ENCODE peak calls at places on chromosomes 12 and 14, in seven cellular contexts. J is neuronal stem cell, N is NCI-H2171 treated with DMSO at 0.1 percent for 48 hours, O is mesenchymal stem cell, R is NCI-H1105, F is Calu3, H is GDM1. Z is an unnamed sample.

GRCh38 chr12:115584156-115584555 is 693.3 kb downstream of the MED13L start:
- DNase-seq in N (no peak), F (no peak), H (no peak), J (no peak), O (no peak), R (peak; percentile 47), Z (no peak)

GRCh38 chr12:59839514-59839913 is 243.7 kb downstream of the SLC16A7 start:
- DNase-seq in J (no peak), F (no peak), H (no peak), N (no peak), R (no peak), O (no peak), Z (no peak)

GRCh38 chr14:54766276-54767138 is 136.1 kb downstream of the GCH1 start:
- DNase-seq in H (no peak), F (no peak), J (no peak), O (no peak), N (no peak), R (no peak), Z (no peak)

GRCh38 chr12:27711312-27711682 is 665 bp downstream of the MRPS35 start:
- DNase-seq in H (no peak), O (no peak), R (peak; percentile 29), N (peak; percentile 99), F (peak; percentile 5), J (no peak), Z (no peak)

GRCh38 chr12:54299515-54300266 is 1.1 kb downstream of the NFE2 start:
- DNase-seq in F (no peak), H (no peak), O (no peak), J (no peak), N (no peak), R (no peak), Z (no peak)

GRCh38 chr14:61139006-61139599 is 142.0 kb downstream of the TMEM30B start:
- DNase-seq in J (no peak), H (no peak), F (no peak), N (no peak), O (no peak), R (no peak), Z (no peak)

GRCh38 chr12:124551268-124552144 is 15.9 kb downstream of the NCOR2 start:
- DNase-seq in J (no peak), N (peak; percentile 91), H (peak; percentile 67), R (peak; percentile 86), O (peak; percentile 68), F (no peak), Z (peak; percentile 44)

GRCh38 chr12:57518920-57519757 is 1.2 kb downstream of the DDIT3 start:
- DNase-seq in H (no peak), F (no peak), J (no peak), N (peak; percentile 61), R (no peak), O (peak; percentile 43), Z (no peak)

GRCh38 chr14:69719501-69719951 is 47.4 kb upstream of the SRSF5 start:
- DNase-seq in J (no peak), R (no peak), H (peak; percentile 63), O (peak; percentile 95), F (no peak), N (peak; percentile 33), Z (no peak)

GRCh38 chr14:93430889-93431670 is at the start of gene UNC79:
- DNase-seq in O (no peak), F (no peak), R (peak; percentile 89), H (no peak), J (peak; percentile 61), N (peak; percentile 94), Z (no peak)

GRCh38 chr12:116719661-116720060 is 18.2 kb downstream of the SPRING1 start:
- DNase-seq in J (no peak), H (no peak), O (no peak), R (no peak), F (no peak), N (no peak), Z (no peak)

GRCh38 chr14:51999084-51999483 is 9.7 kb downstream of the RTRAF start:
- DNase-seq in H (no peak), N (no peak), F (no peak), O (no peak), R (no peak), J (no peak), Z (no peak)

GRCh38 chr12:112115259-112116045 is 6.9 kb upstream of the NAA25 start:
- DNase-seq in H (no peak), R (no peak), J (no peak), F (no peak), O (no peak), N (no peak), Z (no peak)

GRCh38 chr14:79638647-79639266 is 572.5 kb downstream of the DIO2 start:
- DNase-seq in O (no peak), J (no peak), R (no peak), F (no peak), N (peak; percentile 98), H (no peak), Z (no peak)

GRCh38 chr12:46221255-46222128 is 47.4 kb downstream of the SLC38A1 start:
- DNase-seq in J (no peak), F (no peak), H (no peak), R (no peak), O (peak; percentile 47), N (no peak), Z (no peak)

GRCh38 chr12:4281173-4281654 is 7.7 kb downstream of the CCND2 start:
- DNase-seq in F (no peak), N (no peak), R (no peak), O (no peak), H (no peak), J (no peak), Z (no peak)

GRCh38 chr12:26845057-26845666 is 12.2 kb upstream of the ITPR2 start:
- DNase-seq in H (no peak), N (no peak), R (no peak), F (peak; percentile 66), J (peak; percentile 29), O (peak; percentile 67), Z (no peak)

GRCh38 chr14:103898711-103899110 is 29.5 kb upstream of the TDRD9 start:
- DNase-seq in H (no peak), N (no peak), R (no peak), F (no peak), O (no peak), J (no peak), Z (no peak)

GRCh38 chr14:80942158-80942738 is 710 bp upstream of the CEP128 start:
- DNase-seq in J (peak; percentile 1), R (no peak), N (no peak), H (no peak), O (no peak), F (peak; percentile 2), Z (no peak)

GRCh38 chr12:51809193-51809592 is 39.3 kb downstream of the FIGNL2 start:
- DNase-seq in N (no peak), H (no peak), J (no peak), O (no peak), F (no peak), R (no peak), Z (no peak)

GRCh38 chr14:22477569-22478194 is 111.3 kb downstream of the DAD1 start:
- DNase-seq in J (no peak), N (no peak), F (no peak), O (no peak), H (no peak), R (no peak), Z (no peak)

GRCh38 chr14:68848253-68848652 is 55.4 kb upstream of the ZFP36L1 start:
- DNase-seq in J (no peak), H (no peak), F (no peak), O (no peak), N (no peak), R (no peak), Z (no peak)

GRCh38 chr14:100587763-100588411 is 670 bp upstream of the BEGAIN start:
- DNase-seq in H (no peak), J (no peak), F (no peak), O (no peak), R (no peak), N (peak; percentile 88), Z (no peak)

GRCh38 chr14:74400328-74400727 is 25.7 kb downstream of the SYNDIG1L start:
- DNase-seq in O (peak; percentile 19), F (peak; percentile 16), N (no peak), R (no peak), H (no peak), J (no peak), Z (no peak)

Z was measured in naive B cell.